ENCODE peak calls at places on chromosomes 3 and 15, in five cellular contexts. H, L, N, F and K are unnamed samples.

GRCh38 chr15:33086500-33087141 is 107.9 kb downstream of the FMN1 start:
- DNase-seq in H (no peak), L (no peak), N (no peak), F (no peak), K (no peak)

GRCh38 chr3:7512048-7512447 is 651.1 kb downstream of the GRM7 start:
- DNase-seq in H (no peak), L (no peak), N (no peak), F (no peak), K (no peak)

GRCh38 chr15:61367953-61368352 is 138.9 kb upstream of the RORA start:
- DNase-seq in H (no peak), L (no peak), N (no peak), F (no peak), K (no peak)

GRCh38 chr3:14536837-14537589 is 3.1 kb downstream of the GRIP2 start:
- DNase-seq in H (no peak), L (no peak), N (no peak), F (no peak), K (no peak)

GRCh38 chr15:35654334-35654733 is 108.4 kb upstream of the DPH6 start:
- DNase-seq in H (no peak), L (no peak), N (no peak), F (no peak), K (no peak)

GRCh38 chr15:86629957-86630356 is 550.3 kb downstream of the AGBL1 start:
- DNase-seq in H (no peak), L (no peak), N (no peak), F (no peak), K (no peak)

GRCh38 chr3:187098925-187099512 is 40.3 kb downstream of the RPL39L start:
- DNase-seq in H (no peak), L (no peak), N (no peak), F (no peak), K (no peak)

GRCh38 chr3:151218136-151218535 is 15.1 kb upstream of the GPR171 start:
- DNase-seq in H (no peak), L (no peak), N (no peak), F (no peak), K (no peak)

GRCh38 chr3:178849220-178849910 is 222.2 kb downstream of the ZMAT3 start:
- DNase-seq in H (no peak), L (no peak), N (no peak), F (no peak), K (no peak)

GRCh38 chr3:31733234-31733667 is 200.5 kb downstream of the STT3B start:
- DNase-seq in H (no peak), L (no peak), N (no peak), F (no peak), K (no peak)

GRCh38 chr3:112647122-112647521 is 6.2 kb upstream of the CCDC80 start:
- DNase-seq in H (no peak), L (no peak), N (no peak), F (no peak), K (no peak)

GRCh38 chr3:71441217-71441924 is 142.2 kb downstream of the FOXP1 start:
- DNase-seq in H (no peak), L (no peak), N (no peak), F (no peak), K (no peak)

GRCh38 chr3:109803274-109803673 is 465.9 kb upstream of the DPPA4 start:
- DNase-seq in H (no peak), L (no peak), N (no peak), F (no peak), K (no peak)

GRCh38 chr15:75732809-75733451 is 20.3 kb upstream of the CSPG4 start:
- DNase-seq in H (peak), L (no peak), N (no peak), F (peak), K (peak)

GRCh38 chr15:78006567-78007205 is 70.8 kb downstream of the TBC1D2B start:
- DNase-seq in H (peak), L (no peak), N (no peak), F (no peak), K (no peak)

DNA sequence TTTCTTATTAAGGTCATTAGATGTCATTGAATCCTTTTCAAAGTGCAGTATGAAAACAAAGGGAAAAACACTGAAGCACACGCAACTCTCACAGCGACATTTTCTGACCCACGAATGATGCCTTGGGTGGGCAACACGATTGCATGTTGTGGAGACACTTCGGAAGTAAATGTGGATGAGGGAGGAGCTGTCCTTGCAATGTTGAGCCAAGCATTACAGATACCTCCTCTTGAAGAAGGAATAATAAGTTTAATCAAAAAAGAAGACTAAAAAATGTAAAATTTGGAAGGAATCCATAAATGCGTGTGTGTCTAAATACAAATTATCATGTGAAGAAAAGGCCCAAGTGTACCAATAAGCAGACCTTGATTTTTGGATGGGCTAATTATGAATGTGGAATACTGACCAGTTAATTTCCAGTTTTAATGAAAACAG is 16.9 kb downstream of the THBS1 start:
- DNase-seq in H (no peak), L (no peak), N (no peak), F (no peak), K (no peak)
- TF ChIP-seq POLR2A in H (no peak), L (no peak), N (no peak), F (no peak), K (no peak)

GRCh38 chr15:80871801-80872327 is 92.7 kb downstream of the CEMIP start:
- DNase-seq in H (no peak), L (no peak), N (no peak), F (no peak), K (no peak)

GRCh38 chr15:80875568-80875967 is 96.4 kb downstream of the CEMIP start:
- DNase-seq in H (no peak), L (no peak), N (no peak), F (peak), K (peak)

GRCh38 chr15:80870893-80871292 is 91.7 kb downstream of the CEMIP start:
- DNase-seq in H (no peak), L (no peak), N (no peak), F (no peak), K (no peak)

GRCh38 chr15:80876034-80876433 is 96.9 kb downstream of the CEMIP start:
- DNase-seq in H (no peak), L (no peak), N (no peak), F (peak), K (no peak)

DNA sequence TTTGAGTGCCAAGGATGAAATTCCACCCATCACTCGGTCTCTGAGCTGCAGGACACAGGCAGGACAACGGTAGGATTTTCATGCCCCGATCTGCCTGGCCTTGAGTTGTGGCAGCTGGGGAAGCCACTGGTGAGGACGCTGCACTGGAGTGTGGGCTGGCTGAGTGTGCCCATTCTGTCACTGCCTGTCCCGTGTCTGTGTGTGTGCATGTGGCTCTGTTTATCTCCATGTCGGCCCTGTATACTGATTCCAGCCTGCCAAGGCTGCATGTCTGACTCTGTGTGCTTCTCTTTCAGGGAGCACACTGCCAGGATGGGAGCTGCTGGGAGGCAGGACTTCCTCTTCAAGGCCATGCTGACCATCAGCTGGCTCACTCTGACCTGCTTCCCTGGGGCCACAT is 94.4 kb downstream of the CEMIP start:
- DNase-seq in H (no peak), L (no peak), N (no peak), F (no peak), K (no peak)
- H3K27ac ChIP-seq in H (no peak), L (no peak), N (no peak), F (no peak), K (no peak)

DNA sequence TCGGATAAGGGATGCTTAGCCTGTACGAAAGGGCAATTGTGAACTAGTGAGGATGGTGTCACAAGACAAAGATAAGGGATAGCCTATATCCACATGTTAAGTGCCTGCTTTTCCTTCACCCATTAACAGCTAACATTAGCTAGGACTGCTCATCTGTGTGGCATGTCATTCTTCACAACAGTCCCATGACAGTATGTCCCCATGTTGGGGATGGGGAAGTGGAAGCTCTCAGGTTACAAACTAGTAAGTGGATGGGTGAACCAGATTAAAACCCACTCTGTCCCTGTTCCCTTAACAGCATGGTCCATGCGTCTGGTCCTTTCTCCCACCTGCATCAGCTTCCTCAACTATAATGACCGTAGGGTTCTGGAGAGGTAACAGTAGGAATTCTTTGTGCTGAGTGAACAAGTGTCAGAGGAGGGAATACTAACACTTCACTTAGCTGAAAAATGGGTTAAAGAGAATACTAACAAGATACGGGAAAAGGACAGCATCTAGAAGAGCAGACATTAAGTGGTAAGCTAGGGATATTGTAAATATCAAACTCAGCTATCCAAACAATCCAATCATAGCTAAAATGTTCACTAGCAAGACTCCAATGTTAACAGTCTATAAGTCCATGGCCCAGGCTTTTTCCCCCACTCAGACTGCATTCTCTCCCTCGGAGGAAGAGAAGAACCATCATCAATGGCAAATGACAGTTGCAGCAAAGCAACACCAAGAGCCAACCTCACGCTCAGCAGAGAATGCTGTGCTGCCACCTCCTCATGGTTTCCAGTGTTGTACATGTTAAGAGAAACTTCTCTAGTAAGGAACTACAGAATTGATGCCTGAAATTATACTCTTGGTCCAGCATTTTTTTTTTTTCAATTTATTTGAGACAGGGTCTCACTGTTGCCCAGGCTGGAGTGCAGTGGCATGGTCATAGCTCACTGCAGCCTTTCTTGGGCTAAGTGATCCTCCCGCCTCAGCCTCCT is 5.0 kb downstream of the RPLP1 start:
- DNase-seq in H (no peak), L (no peak), N (no peak), F (no peak), K (no peak)
- TF ChIP-seq POLR2A in H (no peak), L (no peak), N (no peak), F (no peak), K (no peak)

DNA sequence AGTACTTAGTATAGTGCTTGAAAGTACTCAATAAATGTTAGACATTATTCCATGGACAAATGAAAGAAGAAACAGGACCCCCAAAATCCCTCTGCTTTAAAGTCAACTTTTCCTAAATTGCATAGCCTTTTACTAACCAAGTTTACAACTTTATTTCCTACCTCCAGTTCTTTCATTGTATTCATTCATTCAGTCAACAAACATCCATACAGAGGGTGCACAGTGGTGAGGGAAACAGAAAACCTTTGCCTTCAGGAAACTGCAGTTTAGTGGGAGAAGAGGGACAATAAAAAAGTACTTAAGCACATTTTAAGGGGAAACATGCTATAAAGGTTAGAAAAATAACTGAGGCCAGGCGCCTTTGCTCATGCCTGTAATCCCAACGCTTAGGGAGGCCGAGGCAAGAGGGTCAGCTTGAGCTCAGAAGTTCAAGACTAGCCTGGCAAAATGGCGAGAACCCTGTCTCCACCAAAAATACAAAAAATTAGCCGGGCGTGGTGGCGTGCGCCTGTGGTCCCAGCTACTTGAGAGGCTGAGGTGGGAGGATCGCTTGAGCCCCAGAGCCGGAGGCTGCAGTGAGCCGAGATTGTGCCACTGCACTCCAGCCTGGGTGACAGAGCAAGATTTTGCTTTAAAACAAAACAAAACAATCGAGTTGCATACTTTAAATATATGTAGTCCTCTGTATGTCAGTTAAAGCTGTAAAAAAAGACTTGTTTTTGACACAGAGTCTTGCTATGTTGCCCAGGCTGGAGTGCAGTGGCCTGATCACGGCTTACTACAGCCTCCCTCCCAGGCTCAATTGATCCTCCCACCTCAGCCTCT is 1.1 kb upstream of the DENND4A start:
- DNase-seq in H (no peak), L (no peak), N (no peak), F (no peak), K (no peak)
- H3K27ac ChIP-seq in H (peak), L (peak), N (peak), F (peak), K (peak)

GRCh38 chr3:52098108-52098507 is 41.7 kb upstream of the DUSP7 start:
- DNase-seq in H (no peak), L (peak), N (no peak), F (no peak), K (no peak)
- TF ChIP-seq POLR2A in H (no peak), L (no peak), N (no peak), F (no peak), K (no peak)

GRCh38 chr3:162368377-162368776 is 871.8 kb downstream of the OTOL1 start:
- DNase-seq in H (no peak), L (no peak), N (no peak), F (no peak), K (no peak)
- H3K27ac ChIP-seq in H (no peak), L (no peak), N (no peak), F (no peak), K (no peak)

GRCh38 chr3:127690823-127691452 is 18.2 kb downstream of the ABTB1 start:
- DNase-seq in H (no peak), L (peak), N (no peak), F (peak), K (no peak)
- TF ChIP-seq POLR2A in H (no peak), L (no peak), N (no peak), F (no peak), K (no peak)

GRCh38 chr3:183825380-183826161 is at the start of gene MAP6D1:
- DNase-seq in H (peak), L (peak), N (no peak), F (no peak), K (peak)

GRCh38 chr3:183826448-183826847 is 1.1 kb upstream of the MAP6D1 start:
- DNase-seq in H (no peak), L (no peak), N (no peak), F (no peak), K (no peak)

GRCh38 chr3:183827809-183828537 is 2.6 kb upstream of the MAP6D1 start:
- DNase-seq in H (no peak), L (no peak), N (no peak), F (no peak), K (no peak)

GRCh38 chr3:183828538-183828870 is 3.1 kb upstream of the MAP6D1 start:
- DNase-seq in H (no peak), L (no peak), N (no peak), F (no peak), K (no peak)

DNA sequence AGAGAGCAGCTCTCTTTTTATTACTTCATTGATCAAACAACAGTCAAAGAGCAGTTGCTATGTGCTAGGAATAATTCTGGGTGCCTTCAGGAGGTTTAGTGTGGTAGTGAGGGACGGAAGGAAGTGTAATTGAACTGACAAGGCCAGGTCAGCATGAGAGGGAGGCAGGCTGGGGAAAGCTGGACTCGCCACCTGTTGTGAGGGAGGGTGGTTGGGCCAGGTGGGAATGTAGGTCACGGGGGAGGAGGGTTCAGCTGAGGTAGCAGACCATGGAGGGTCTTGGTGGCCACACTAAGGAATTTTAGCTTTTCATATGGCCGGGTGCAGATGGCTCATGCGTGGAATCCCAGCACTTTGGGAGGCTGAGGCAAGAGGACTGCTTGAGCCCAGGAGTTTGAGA is 1.5 kb upstream of the MAP6D1 start:
- DNase-seq in H (no peak), L (no peak), N (no peak), F (no peak), K (no peak)
- H3K27ac ChIP-seq in H (no peak), L (no peak), N (no peak), F (no peak), K (no peak)

GRCh38 chr3:44970916-44971490 is 5.0 kb downstream of the ZDHHC3 start:
- DNase-seq in H (no peak), L (no peak), N (no peak), F (no peak), K (no peak)

GRCh38 chr3:44981751-44982150 is 5.7 kb downstream of the EXOSC7 start:
- DNase-seq in H (no peak), L (no peak), N (no peak), F (no peak), K (no peak)

GRCh38 chr3:44981220-44981619 is 5.2 kb downstream of the EXOSC7 start:
- DNase-seq in H (no peak), L (no peak), N (no peak), F (no peak), K (no peak)

GRCh38 chr3:44974406-44974805 is 1.6 kb downstream of the ZDHHC3 start:
- DNase-seq in H (peak), L (no peak), N (no peak), F (no peak), K (no peak)

GRCh38 chr3:44976002-44976815 is at the start of the genes EXOSC7 and ZDHHC3:
- DNase-seq in H (peak), L (peak), N (peak), F (peak), K (peak)
- TF ChIP-seq POLR2A in H (peak), L (peak), N (peak), F (peak), K (peak)

DNA sequence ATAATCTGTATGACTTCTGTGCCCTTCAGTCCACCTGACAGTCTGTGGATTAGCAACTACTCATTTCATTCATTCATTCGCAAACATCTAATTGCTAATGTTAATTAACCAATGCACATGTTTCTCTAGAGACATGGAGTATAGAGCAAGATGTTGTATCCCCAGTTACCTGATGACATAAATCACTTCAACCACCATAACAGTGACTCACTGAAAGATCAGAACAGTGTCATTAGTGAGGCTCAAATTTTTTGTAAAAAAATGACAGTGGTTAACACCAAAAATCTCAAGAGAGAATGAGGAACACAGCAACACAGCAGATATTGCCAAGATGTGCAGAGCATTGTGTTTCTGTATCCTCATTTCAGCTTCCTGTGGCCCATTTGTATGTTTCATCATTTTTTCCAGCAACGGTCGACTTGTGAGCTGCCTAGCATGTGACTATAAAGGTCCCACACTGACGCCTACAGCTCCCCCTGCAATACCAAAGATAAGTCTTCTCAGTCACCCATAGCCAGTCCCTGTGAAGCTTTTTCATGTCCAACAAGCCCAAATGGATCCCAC is 3.7 kb upstream of the PLD1 start:
- DNase-seq in H (no peak), L (no peak), N (no peak), F (no peak), K (no peak)
- H3K27ac ChIP-seq in H (no peak), L (peak), N (peak), F (no peak), K (no peak)